ENCODE peak calls at places on chromosomes 7 and 10, in ten cellular contexts. W, R, N, F, M, J, E, G, O and D are unnamed samples.

GRCh38 chr10:61452229-61452651 is 941 bp downstream of the TMEM26 start:
- DNase-seq in W (no peak), R (no peak), N (peak; percentile 15), F (no peak), M (peak; percentile 27), J (no peak), E (no peak), G (no peak), O (no peak), D (no peak)

GRCh38 chr10:131703527-131703926 is 197.3 kb upstream of the PPP2R2D start:
- DNase-seq in W (no peak), R (no peak), N (no peak), F (no peak), M (no peak), J (no peak), E (no peak), G (no peak), O (no peak), D (no peak)

GRCh38 chr10:119651514-119652327 is 541 bp downstream of the BAG3 start:
- DNase-seq in W (no peak), R (no peak), N (peak; percentile 56), F (peak; percentile 22), M (no peak), J (peak; percentile 25), E (no peak), G (no peak), O (no peak), D (no peak)

GRCh38 chr10:103884681-103885139 is 29.3 kb upstream of the SH3PXD2A start:
- DNase-seq in W (no peak), R (no peak), N (peak; percentile 76), F (no peak), M (peak; percentile 12), J (peak; percentile 54), E (peak; percentile 40), G (peak; percentile 60), O (no peak), D (no peak)

GRCh38 chr10:1603181-1603580 is 134.1 kb downstream of the ADARB2 start:
- DNase-seq in W (no peak), R (no peak), N (no peak), F (no peak), M (no peak), J (no peak), E (no peak), G (no peak), O (no peak), D (no peak)

GRCh38 chr10:115001506-115002381 is 63.7 kb downstream of the TRUB1 start:
- DNase-seq in W (no peak), R (no peak), N (no peak), F (no peak), M (peak; percentile 25), J (no peak), E (no peak), G (peak; percentile 17), O (no peak), D (no peak)

GRCh38 chr7:13800694-13801448 is 188.6 kb downstream of the ETV1 start:
- DNase-seq in W (no peak), R (peak; percentile 59), N (no peak), F (no peak), M (peak; percentile 93), J (peak; percentile 25), E (no peak), G (peak; percentile 96), O (peak; percentile 22), D (no peak)

GRCh38 chr7:51611937-51612336 is 295.3 kb upstream of the COBL start:
- DNase-seq in W (no peak), R (no peak), N (no peak), F (no peak), M (peak; percentile 16), J (no peak), E (no peak), G (no peak), O (no peak), D (no peak)

GRCh38 chr10:95260397-95260881 is 30.4 kb downstream of the PDLIM1 start:
- DNase-seq in W (no peak), R (no peak), N (peak; percentile 83), F (no peak), M (peak; percentile 95), J (peak; percentile 42), E (no peak), G (peak; percentile 94), O (no peak), D (no peak)

GRCh38 chr10:131142446-131143380 is 168.8 kb downstream of the TCERG1L start:
- DNase-seq in W (no peak), R (peak; percentile 15), N (no peak), F (no peak), M (no peak), J (no peak), E (no peak), G (no peak), O (no peak), D (no peak)

GRCh38 chr7:58316-58715 is 134.1 kb upstream of the FAM20C start:
- DNase-seq in W (no peak), R (no peak), N (no peak), F (no peak), M (no peak), J (no peak), E (no peak), G (no peak), O (no peak), D (no peak)

GRCh38 chr7:158753900-158754299 is 49.3 kb upstream of the NCAPG2 start:
- DNase-seq in W (no peak), R (no peak), N (no peak), F (no peak), M (no peak), J (no peak), E (no peak), G (no peak), O (no peak), D (no peak)

GRCh38 chr10:13787015-13787421 is 200.3 kb downstream of the PRPF18 start:
- DNase-seq in W (no peak), R (no peak), N (no peak), F (no peak), M (peak; percentile 52), J (no peak), E (no peak), G (peak; percentile 37), O (no peak), D (peak; percentile 66)

GRCh38 chr7:82623812-82624211 is 180.2 kb upstream of the CACNA2D1 start:
- DNase-seq in W (no peak), R (no peak), N (no peak), F (no peak), M (peak; percentile 77), J (no peak), E (no peak), G (peak; percentile 64), O (no peak), D (no peak)

GRCh38 chr10:104080762-104081161 is 4.9 kb downstream of the COL17A1 start:
- DNase-seq in W (no peak), R (no peak), N (peak; percentile 50), F (no peak), M (no peak), J (peak; percentile 31), E (no peak), G (peak; percentile 26), O (no peak), D (no peak)

GRCh38 chr10:63722537-63722936 is 201.3 kb downstream of the REEP3 start:
- DNase-seq in W (peak; percentile 50), R (no peak), N (peak; percentile 21), F (no peak), M (peak; percentile 90), J (no peak), E (no peak), G (peak; percentile 64), O (no peak), D (peak; percentile 93)
- H3K27ac ChIP-seq in W (peak overlapping the region; percentile 90), R (no peak overlapping the region), N (no peak overlapping the region), F (peak overlapping the region; percentile 57), M (no peak overlapping the region), J (no peak overlapping the region), E (no peak overlapping the region), G (no peak overlapping the region), O (peak overlapping the region; percentile 78), D (peak overlapping the region; percentile 86)

GRCh38 chr10:102776779-102777417 is 33.1 kb downstream of the WBP1L start:
- DNase-seq in W (peak; percentile 85), R (peak; percentile 90), N (peak; percentile 90), F (peak; percentile 84), M (peak; percentile 99), J (peak; percentile 73), E (peak; percentile 84), G (peak; percentile 98), O (peak; percentile 92), D (peak; percentile 97)

GRCh38 chr10:102773986-102774385 is 30.2 kb downstream of the WBP1L start:
- DNase-seq in W (no peak), R (no peak), N (no peak), F (peak; percentile 35), M (no peak), J (no peak), E (no peak), G (peak; percentile 23), O (no peak), D (no peak)

GRCh38 chr10:102773320-102773719 is 29.6 kb downstream of the WBP1L start:
- DNase-seq in W (no peak), R (no peak), N (no peak), F (no peak), M (no peak), J (no peak), E (no peak), G (peak; percentile 17), O (no peak), D (no peak)

GRCh38 chr10:102775973-102776669 is 32.4 kb downstream of the WBP1L start:
- DNase-seq in W (peak; percentile 82), R (no peak), N (peak; percentile 86), F (peak; percentile 89), M (peak; percentile 93), J (peak; percentile 63), E (peak; percentile 44), G (peak; percentile 91), O (peak; percentile 74), D (peak; percentile 76)

GRCh38 chr10:102775201-102775972 is 31.6 kb downstream of the WBP1L start:
- DNase-seq in W (peak; percentile 70), R (no peak), N (peak; percentile 41), F (peak; percentile 78), M (no peak), J (no peak), E (no peak), G (peak; percentile 15), O (peak; percentile 60), D (peak; percentile 94)
- H3K4me3 ChIP-seq in W (peak overlapping the region; percentile 74), R (no peak overlapping the region), N (no peak overlapping the region), F (peak overlapping the region; percentile 74), M (peak overlapping the region; percentile 66), J (no peak overlapping the region), E (no peak overlapping the region), G (no peak overlapping the region), O (no peak overlapping the region), D (peak overlapping the region; percentile 42)

GRCh38 chr7:35694161-35694783 is 663 bp downstream of the HERPUD2 start:
- DNase-seq in W (no peak), R (no peak), N (no peak), F (no peak), M (no peak), J (peak; percentile 47), E (no peak), G (peak; percentile 4), O (peak; percentile 32), D (no peak)
- TF ChIP-seq CTCF in W (no peak), R (no peak), N (no peak), F (no peak), M (no peak), J (no peak), E (no peak), G (no peak), O (no peak), D (no peak)

DNA sequence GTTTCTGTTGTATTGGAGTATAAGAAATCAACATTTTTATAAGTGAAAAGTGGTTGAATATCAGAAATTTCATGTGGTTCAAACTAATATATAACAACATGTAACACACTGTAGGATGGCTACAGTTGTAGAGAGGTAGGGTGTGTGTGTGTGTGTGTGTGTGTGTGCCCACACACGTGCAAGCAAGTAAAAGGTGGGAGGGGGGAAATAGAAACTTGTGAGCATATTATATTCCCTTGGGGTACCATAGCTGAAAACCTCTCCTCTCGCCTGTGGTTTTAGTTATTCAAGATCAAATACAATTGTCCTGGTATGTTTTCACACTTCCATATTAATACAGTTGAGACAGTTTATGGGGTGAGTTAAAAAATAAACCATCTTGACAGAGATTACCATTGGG is 26.2 kb downstream of the SMNDC1 start:
- DNase-seq in W (no peak), R (no peak), N (no peak), F (no peak), M (no peak), J (no peak), E (no peak), G (no peak), O (no peak), D (no peak)
- H3K27ac ChIP-seq in W (no peak overlapping the region), R (no peak overlapping the region), N (no peak overlapping the region), F (peak overlapping the region; percentile 67), M (no peak overlapping the region), J (no peak overlapping the region), E (no peak overlapping the region), G (no peak overlapping the region), O (no peak overlapping the region), D (peak overlapping the region; percentile 42)